ENCODE peak calls at places on chromosome 7, in ten cellular contexts. Q is ELR; L is activated CD4-positive, alpha-beta T cell treated with anti-CD3 and anti-CD28 coated beads for 24 hours; T is Caki2; S is T-helper 1 cell; N is stimulated activated CD8-positive, alpha-beta memory T cell treated with anti-CD3 and anti-CD28 coated beads, Interleukin-2, amount 100 ng/mL, for 48 hours; C is left ventricle myocardium superior; M is EH; G is foreskin melanocyte; P is heart left ventricle. I is an unnamed sample.

GRCh38 chr7:37901236-37901827 is 15.3 kb downstream of the SFRP4 start:
- DNase-seq in Q (peak), P (no peak), G (no peak), S (no peak), T (peak), N (no peak), C (no peak), L (no peak), M (no peak), I (no peak)

GRCh38 chr7:54419209-54419608 is 123.0 kb upstream of the VSTM2A start:
- DNase-seq in C (peak), M (no peak), P (no peak), N (no peak), G (no peak), L (no peak), S (no peak), Q (no peak), T (no peak), I (no peak)

GRCh38 chr7:27179030-27179429 is 4.9 kb upstream of the HOXA10 start:
- DNase-seq in S (no peak), M (peak), T (no peak), P (no peak), Q (peak), C (no peak), G (no peak), L (no peak), N (no peak), I (no peak)

GRCh38 chr7:1085910-1086421 is 1.9 kb upstream of the GPER1 start:
- DNase-seq in P (no peak), C (no peak), L (no peak), G (peak), M (peak), S (no peak), N (no peak), Q (peak), T (no peak), I (no peak)

GRCh38 chr7:34087892-34088891 is 182.9 kb downstream of the BMPER start:
- DNase-seq in C (no peak), S (no peak), Q (peak), G (peak), M (peak), P (no peak), T (peak), L (no peak), N (no peak), I (no peak)

GRCh38 chr7:57425239-57425944 is 24.6 kb upstream of the ZNF716 start:
- DNase-seq in T (no peak), M (no peak), N (no peak), C (no peak), Q (no peak), S (no peak), P (no peak), L (no peak), G (no peak), I (no peak)

GRCh38 chr7:77235280-77235679 is 35.7 kb upstream of the FGL2 start:
- DNase-seq in T (no peak), C (no peak), G (no peak), Q (peak), L (no peak), N (no peak), P (no peak), M (peak), S (no peak), I (no peak)

GRCh38 chr7:27198871-27199801 is 755 bp downstream of the HOXA13 start:
- DNase-seq in P (no peak), N (no peak), C (no peak), G (no peak), M (peak), T (peak), S (no peak), L (no peak), Q (peak), I (no peak)

GRCh38 chr7:155358066-155358947 is 60.6 kb downstream of the INSIG1 start:
- DNase-seq in L (no peak), N (no peak), T (no peak), M (no peak), Q (no peak), G (no peak), S (no peak), P (no peak), C (no peak), I (no peak)

GRCh38 chr7:157007470-157008066 is 2.9 kb downstream of the MNX1 start:
- DNase-seq in C (no peak), N (no peak), P (no peak), Q (no peak), S (no peak), M (no peak), T (no peak), G (no peak), L (no peak), I (no peak)

GRCh38 chr7:37527109-37527508 is 78.4 kb upstream of the ELMO1 start:
- DNase-seq in G (no peak), C (no peak), M (no peak), Q (no peak), L (no peak), S (no peak), P (no peak), T (no peak), N (no peak), I (no peak)

GRCh38 chr7:105131033-105131656 is 117.1 kb downstream of the KMT2E start:
- DNase-seq in M (no peak), T (no peak), L (no peak), P (no peak), Q (peak), N (no peak), G (no peak), S (no peak), C (no peak), I (no peak)

GRCh38 chr7:43294080-43294630 is 181.7 kb downstream of the HECW1 start:
- DNase-seq in G (no peak), N (no peak), S (no peak), T (peak), L (no peak), Q (peak), M (peak), P (no peak), C (no peak), I (no peak)

GRCh38 chr7:25877802-25878789 is 273.9 kb upstream of the NFE2L3 start:
- DNase-seq in P (no peak), N (no peak), M (peak), G (no peak), S (no peak), Q (no peak), C (no peak), L (no peak), T (no peak), I (no peak)

GRCh38 chr7:125423444-125424155 is 494.0 kb upstream of the POT1 start:
- DNase-seq in S (no peak), T (no peak), N (no peak), Q (peak), M (no peak), C (no peak), L (no peak), P (no peak), G (no peak), I (no peak)

GRCh38 chr7:89813096-89813495 is 341.2 kb upstream of the STEAP1 start:
- DNase-seq in N (no peak), T (peak), P (no peak), L (no peak), Q (no peak), M (no peak), G (no peak), S (no peak), C (no peak), I (no peak)

GRCh38 chr7:121244120-121244865 is 84.5 kb upstream of the WNT16 start:
- DNase-seq in Q (no peak), C (peak), P (no peak), T (no peak), G (no peak), M (no peak), L (no peak), S (no peak), N (no peak), I (no peak)

GRCh38 chr7:38374507-38374906 is 101.1 kb upstream of the TARP start:
- DNase-seq in T (no peak), C (no peak), N (no peak), Q (peak), S (peak), G (no peak), P (no peak), L (peak), M (peak), I (no peak)

GRCh38 chr7:75842836-75843446 is 29.3 kb upstream of the CCL24 start:
- DNase-seq in P (no peak), Q (peak), S (no peak), C (no peak), G (peak), M (peak), T (no peak), N (peak), L (peak), I (no peak)

GRCh38 chr7:140623995-140624902 is 16.4 kb downstream of the DENND2A start:
- DNase-seq in Q (no peak), L (no peak), G (no peak), P (peak), S (no peak), N (no peak), T (no peak), C (peak), M (peak), I (no peak)

GRCh38 chr7:113764401-113765035 is 154.3 kb downstream of the PPP1R3A start:
- DNase-seq in Q (peak), P (no peak), S (no peak), N (no peak), M (no peak), G (peak), C (no peak), L (no peak), T (no peak), I (no peak)

GRCh38 chr7:52741670-52742069 is 293.8 kb upstream of the POM121L12 start:
- DNase-seq in T (no peak), G (no peak), L (no peak), P (no peak), S (no peak), N (no peak), C (no peak), M (no peak), Q (no peak), I (no peak)

GRCh38 chr7:154914580-154915380 is 88.1 kb downstream of the PAXIP1 start:
- DNase-seq in T (no peak), N (no peak), L (no peak), S (no peak), M (no peak), C (no peak), P (no peak), Q (no peak), G (no peak), I (no peak)

GRCh38 chr7:28358423-28358868 is 53.9 kb upstream of the CREB5 start:
- DNase-seq in M (peak), N (no peak), L (no peak), T (peak), P (no peak), Q (peak), G (peak), C (no peak), S (no peak), I (no peak)

GRCh38 chr7:144386741-144387140 is 16.8 kb downstream of the NOBOX start:
- DNase-seq in L (no peak), C (no peak), S (no peak), P (no peak), G (no peak), N (no peak), Q (no peak), M (peak), T (peak), I (no peak)

GRCh38 chr7:153389261-153389660 is 629.7 kb downstream of the ACTR3B start:
- DNase-seq in G (no peak), N (no peak), P (no peak), L (no peak), C (no peak), T (no peak), Q (no peak), M (no peak), S (no peak), I (no peak)

I was measured in activated T-helper 2 cell treated with anti-CD3 and anti-CD28 coated beads, Interferon-gamma antibody, Interleukin-2, Interleukin-4, amounts not matched to agents 10 μg/mL and 5 μg/mL and 100 μg/mL, durations not matched to agents 14 hours and 24 hours and 36 hours.